ENCODE peak calls at places on chromosomes 4 and X, in ten cellular contexts. V is GM12892, J is heart left ventricle, C is IMR-90, A is lower leg skin, N is suprapubic skin, Y is A549, B is esophagus squamous epithelium, F is ovary, M is adrenal gland. U is an unnamed sample.

GRCh38 chr4:55125087-55125721 is at the start of gene KDR:
- DNase-seq in V (no peak), J (peak), C (no peak), A (peak), N (no peak), Y (no peak), B (no peak), F (peak), M (no peak), U (no peak)

GRCh38 chr4:187387709-187388108 is 607.9 kb upstream of the ZFP42 start:
- DNase-seq in V (no peak), J (no peak), C (peak), A (no peak), N (no peak), Y (peak), B (no peak), F (no peak), M (no peak), U (no peak)

GRCh38 chr4:136484996-136485395 is 1047.3 kb downstream of the PCDH18 start:
- DNase-seq in V (no peak), J (no peak), C (no peak), A (no peak), N (no peak), Y (no peak), B (no peak), F (no peak), M (no peak), U (no peak)

GRCh38 chr4:15132739-15133138 is 130.5 kb downstream of the CPEB2 start:
- DNase-seq in V (no peak), J (no peak), C (no peak), A (no peak), N (no peak), Y (no peak), B (no peak), F (no peak), M (no peak), U (no peak)

GRCh38 chr4:66906314-66906713 is 639.0 kb downstream of the CENPC start:
- DNase-seq in V (no peak), J (no peak), C (no peak), A (no peak), N (no peak), Y (no peak), B (no peak), F (no peak), M (no peak), U (no peak)

GRCh38 chr4:141680060-141680459 is 43.7 kb downstream of the IL15 start:
- DNase-seq in V (no peak), J (no peak), C (no peak), A (no peak), N (no peak), Y (no peak), B (no peak), F (no peak), M (no peak), U (no peak)

GRCh38 chrX:103774070-103774642 is 2.5 kb upstream of the PLP1 start:
- DNase-seq in V (no peak), J (no peak), C (peak), A (peak), N (no peak), Y (peak), B (no peak), F (no peak), M (no peak), U (peak)

GRCh38 chr4:103887191-103887590 is 167.4 kb upstream of the TACR3 start:
- DNase-seq in V (no peak), J (no peak), C (no peak), A (no peak), N (no peak), Y (no peak), B (no peak), F (no peak), M (no peak), U (no peak)

GRCh38 chrX:134669378-134670098 is 11.3 kb upstream of the PLAC1 start:
- DNase-seq in V (no peak), J (peak), C (peak), A (no peak), N (no peak), Y (peak), B (no peak), F (peak), M (peak), U (peak)

DNA sequence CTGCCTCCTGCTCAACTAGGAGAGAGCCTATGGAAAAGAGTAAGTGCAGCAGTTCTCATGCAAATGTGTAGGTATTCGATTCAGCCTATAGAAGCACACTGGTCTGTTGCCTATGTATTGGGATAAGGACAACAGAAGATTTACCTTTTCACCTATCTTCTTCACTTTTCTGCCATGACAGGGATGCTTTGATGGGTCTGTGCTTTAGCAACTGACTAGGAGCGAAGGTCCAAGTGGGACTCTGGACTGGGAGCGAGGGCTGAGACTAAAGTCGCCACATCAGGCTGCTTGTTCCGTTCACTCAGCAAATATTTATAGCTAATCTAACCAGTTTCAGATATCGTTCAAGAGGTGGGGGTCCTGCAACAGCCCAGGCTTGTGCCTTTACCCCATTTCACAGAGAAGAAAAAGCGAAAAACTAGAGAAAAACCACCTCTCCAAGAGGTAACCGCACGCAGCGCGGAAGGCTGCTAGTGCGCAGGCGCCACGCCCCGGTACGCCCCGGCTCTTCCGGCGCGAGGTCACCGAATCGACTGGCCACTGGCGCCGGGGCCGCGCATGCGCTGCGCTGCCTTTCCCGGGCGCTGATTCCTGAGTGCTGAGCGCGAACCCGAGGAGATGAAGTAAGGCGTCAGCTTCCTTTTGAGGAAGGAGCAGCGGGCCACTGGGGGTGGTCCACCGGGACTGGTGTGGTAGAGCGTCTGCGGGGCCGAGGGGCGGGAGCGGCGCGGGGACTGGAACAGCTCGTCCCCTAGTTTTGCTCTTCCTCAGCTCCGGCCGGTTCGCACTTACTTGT is at the start of gene RBMX2:
- DNase-seq in V (peak), J (peak), C (peak), A (peak), N (peak), Y (peak), B (peak), F (peak), M (peak), U (peak)
- TF ChIP-seq POLR2A in V (peak), J (peak), C (no peak), A (no peak), N (no peak), Y (peak), B (peak), F (peak), M (no peak), U (peak)

GRCh38 chr4:1721666-1722550 is 587 bp downstream of the TACC3 start:
- DNase-seq in V (no peak), J (no peak), C (no peak), A (no peak), N (no peak), Y (no peak), B (no peak), F (peak), M (no peak), U (no peak)

GRCh38 chr4:1722551-1723071 is 1.3 kb downstream of the TACC3 start:
- DNase-seq in V (no peak), J (no peak), C (no peak), A (no peak), N (no peak), Y (no peak), B (no peak), F (peak), M (no peak), U (no peak)

GRCh38 chr4:1720163-1720983 is 750 bp downstream of the TMEM129 start:
- DNase-seq in V (no peak), J (peak), C (peak), A (no peak), N (no peak), Y (no peak), B (no peak), F (peak), M (peak), U (no peak)

GRCh38 chr4:1723131-1723801 is 1.9 kb downstream of the TACC3 start:
- DNase-seq in V (no peak), J (no peak), C (no peak), A (no peak), N (no peak), Y (no peak), B (no peak), F (peak), M (no peak), U (no peak)

GRCh38 chr4:1721003-1721665 is at the start of the genes TACC3 and TMEM129:
- DNase-seq in V (peak), J (peak), C (peak), A (peak), N (peak), Y (peak), B (peak), F (peak), M (peak), U (peak)
- TF ChIP-seq POLR2A in V (peak), J (peak), C (peak), A (no peak), N (no peak), Y (peak), B (peak), F (peak), M (peak), U (peak)

DNA sequence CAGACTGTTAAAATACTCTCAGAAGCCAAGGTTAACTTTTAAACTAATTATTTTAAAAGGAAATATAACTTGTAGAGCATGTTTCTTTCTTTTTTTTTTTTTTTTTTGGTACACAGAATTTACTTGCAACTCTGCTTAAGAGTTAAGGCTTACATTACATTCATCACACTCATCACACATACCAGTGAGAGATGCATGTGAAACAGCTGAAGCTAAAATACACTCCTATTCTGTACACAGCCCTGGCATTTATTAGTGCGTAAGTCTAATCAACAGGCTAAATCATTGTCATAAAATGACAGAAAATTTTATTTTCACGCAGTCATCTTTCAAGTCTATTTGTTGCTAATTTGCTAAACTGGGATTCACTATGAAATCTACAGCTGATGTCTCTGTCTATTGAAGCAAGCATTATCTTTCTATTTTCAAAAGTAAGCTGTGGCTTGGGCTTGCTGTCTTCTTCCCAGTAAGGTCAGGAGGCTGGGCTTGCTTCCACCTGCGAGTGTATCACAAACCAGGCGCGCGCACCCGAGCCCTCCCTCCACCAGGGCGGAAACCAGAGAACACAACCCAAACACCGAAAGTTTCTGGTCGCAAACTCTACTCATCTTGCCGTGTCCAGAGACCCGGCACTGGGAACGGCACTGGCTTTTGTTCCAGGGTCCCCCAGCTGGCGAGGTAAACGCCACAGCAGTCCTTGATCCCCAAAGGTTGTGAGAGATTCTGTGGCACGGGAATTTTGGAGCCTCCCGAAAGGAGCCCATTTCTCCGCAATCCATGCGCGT is 3.9 kb downstream of the MAML3 start:
- DNase-seq in V (no peak), J (peak), C (peak), A (peak), N (peak), Y (peak), B (no peak), F (peak), M (peak), U (no peak)
- TF ChIP-seq POLR2A in V (no peak), J (no peak), C (no peak), A (no peak), N (no peak), Y (no peak), B (no peak), F (no peak), M (no peak), U (no peak)

GRCh38 chrX:107000013-107000515 is at the start of gene MORC4:
- DNase-seq in V (peak), J (peak), C (peak), A (peak), N (peak), Y (peak), B (peak), F (peak), M (peak), U (peak)
- TF ChIP-seq POLR2A in V (no peak), J (peak), C (peak), A (no peak), N (no peak), Y (peak), B (peak), F (peak), M (peak), U (peak)

GRCh38 chr4:76897522-76898384 is at the start of gene SOWAHB:
- DNase-seq in V (peak), J (no peak), C (no peak), A (no peak), N (peak), Y (no peak), B (no peak), F (peak), M (peak), U (no peak)
- TF ChIP-seq POLR2A in V (no peak), J (no peak), C (no peak), A (no peak), N (no peak), Y (no peak), B (no peak), F (no peak), M (no peak), U (no peak)

GRCh38 chrX:119425050-119425449 is 25.9 kb downstream of the SLC25A43 start:
- DNase-seq in V (no peak), J (no peak), C (no peak), A (no peak), N (no peak), Y (no peak), B (no peak), F (no peak), M (no peak), U (no peak)
- TF ChIP-seq POLR2A in V (no peak), J (no peak), C (no peak), A (no peak), N (no peak), Y (no peak), B (no peak), F (no peak), M (no peak), U (no peak)